ENCODE peak calls at places on chromosomes 3 and 15, in eight cellular contexts. G, M, N, Q, K, Z, U and R are unnamed samples.

GRCh38 chr3:19365471-19365870 is 217.2 kb downstream of the KCNH8 start:
- DNase-seq in G (no peak), M (no peak), N (no peak), Q (no peak), K (no peak), Z (no peak), U (no peak), R (no peak)

GRCh38 chr3:9914011-9914410 is 2.9 kb upstream of the IL17RC start:
- DNase-seq in G (no peak), M (no peak), N (peak; percentile 35), Q (no peak), K (no peak), Z (no peak), U (no peak), R (no peak)

GRCh38 chr3:151925419-151925818 is 52.0 kb downstream of the SUCNR1 start:
- DNase-seq in G (no peak), M (no peak), N (no peak), Q (no peak), K (peak; percentile 47), Z (no peak), U (no peak), R (no peak)

GRCh38 chr3:158847885-158848284 is 46.0 kb downstream of the MFSD1 start:
- DNase-seq in G (no peak), M (no peak), N (no peak), Q (no peak), K (no peak), Z (no peak), U (no peak), R (no peak)

GRCh38 chr3:81249540-81250029 is 511.9 kb downstream of the GBE1 start:
- DNase-seq in G (no peak), M (no peak), N (no peak), Q (no peak), K (peak; percentile 69), Z (peak; percentile 72), U (peak; percentile 6), R (no peak)

GRCh38 chr15:69446947-69447346 is 5.7 kb upstream of the RPLP1 start:
- DNase-seq in G (no peak), M (no peak), N (no peak), Q (no peak), K (no peak), Z (no peak), U (no peak), R (no peak)

GRCh38 chr3:121545049-121545563 is 682 bp downstream of the POLQ start:
- DNase-seq in G (no peak), M (no peak), N (no peak), Q (no peak), K (no peak), Z (peak; percentile 13), U (no peak), R (no peak)

GRCh38 chr15:44670087-44670945 is 6.9 kb upstream of the SPG11 start:
- DNase-seq in G (no peak), M (no peak), N (no peak), Q (no peak), K (no peak), Z (no peak), U (no peak), R (no peak)

GRCh38 chr3:134054881-134055280 is 25.2 kb upstream of the SLCO2A1 start:
- DNase-seq in G (no peak), M (no peak), N (no peak), Q (no peak), K (no peak), Z (no peak), U (no peak), R (no peak)

GRCh38 chr3:30548605-30549004 is 57.8 kb upstream of the TGFBR2 start:
- DNase-seq in G (no peak), M (no peak), N (no peak), Q (peak; percentile 19), K (no peak), Z (no peak), U (no peak), R (peak; percentile 26)

GRCh38 chr3:140163159-140163763 is 228.3 kb downstream of the CLSTN2 start:
- DNase-seq in G (no peak), M (no peak), N (no peak), Q (no peak), K (no peak), Z (no peak), U (no peak), R (no peak)

GRCh38 chr3:54146383-54147239 is 24.3 kb downstream of the CACNA2D3 start:
- DNase-seq in G (no peak), M (no peak), N (peak; percentile 67), Q (no peak), K (no peak), Z (no peak), U (no peak), R (no peak)

GRCh38 chr3:126439968-126440708 is 35.6 kb downstream of the ZXDC start:
- DNase-seq in G (no peak), M (no peak), N (peak; percentile 2), Q (no peak), K (no peak), Z (no peak), U (no peak), R (no peak)

GRCh38 chr3:132134611-132135010 is 99.8 kb upstream of the CPNE4 start:
- DNase-seq in G (no peak), M (no peak), N (no peak), Q (no peak), K (peak; percentile 94), Z (peak; percentile 84), U (peak; percentile 95), R (no peak)

GRCh38 chr3:37554364-37554763 is 307.3 kb upstream of the CTDSPL start:
- DNase-seq in G (no peak), M (no peak), N (no peak), Q (no peak), K (no peak), Z (no peak), U (no peak), R (no peak)

GRCh38 chr3:185979721-185980121 is 41.9 kb upstream of the TRA2B start:
- DNase-seq in G (no peak), M (no peak), N (no peak), Q (no peak), K (no peak), Z (no peak), U (no peak), R (no peak)

GRCh38 chr15:34047893-34048775 is 9.1 kb upstream of the AVEN start:
- DNase-seq in G (no peak), M (no peak), N (no peak), Q (no peak), K (peak; percentile 85), Z (no peak), U (no peak), R (no peak)

GRCh38 chr3:149020839-149021252 is 29.5 kb downstream of the GYG1 start:
- DNase-seq in G (no peak), M (no peak), N (no peak), Q (no peak), K (no peak), Z (no peak), U (peak; percentile 42), R (no peak)

GRCh38 chr3:194565597-194566190 is 67.5 kb downstream of the TMEM44 start:
- DNase-seq in G (no peak), M (no peak), N (no peak), Q (no peak), K (peak; percentile 82), Z (peak; percentile 84), U (peak; percentile 76), R (no peak)

GRCh38 chr15:70741107-70741511 is 22.2 kb downstream of the UACA start:
- DNase-seq in G (no peak), M (no peak), N (peak; percentile 65), Q (no peak), K (peak; percentile 72), Z (no peak), U (peak; percentile 90), R (no peak)

GRCh38 chr3:184299488-184300376 is 691 bp downstream of the PSMD2 start:
- DNase-seq in G (no peak), M (no peak), N (no peak), Q (no peak), K (peak; percentile 48), Z (peak; percentile 14), U (peak; percentile 73), R (no peak)

GRCh38 chr3:122868322-122868721 is 73.5 kb downstream of the SLC49A4 start:
- DNase-seq in G (no peak), M (no peak), N (no peak), Q (no peak), K (no peak), Z (no peak), U (no peak), R (no peak)

GRCh38 chr3:157282261-157283191 is 122.6 kb upstream of the CCNL1 start:
- DNase-seq in G (no peak), M (no peak), N (no peak), Q (no peak), K (peak; percentile 89), Z (peak; percentile 98), U (peak; percentile 93), R (no peak)

GRCh38 chr3:159840900-159841299 is 147.7 kb upstream of the IL12A start:
- DNase-seq in G (no peak), M (no peak), N (no peak), Q (no peak), K (no peak), Z (no peak), U (no peak), R (no peak)

GRCh38 chr3:71064288-71064975 is 519.1 kb downstream of the FOXP1 start:
- DNase-seq in G (no peak), M (peak; percentile 47), N (peak; percentile 57), Q (peak; percentile 55), K (peak; percentile 66), Z (no peak), U (peak; percentile 68), R (no peak)

GRCh38 chr3:50807266-50807665 is 132.5 kb downstream of the DOCK3 start:
- DNase-seq in G (no peak), M (no peak), N (peak; percentile 73), Q (no peak), K (no peak), Z (no peak), U (no peak), R (no peak)

GRCh38 chr3:141000027-141000663 is 51.0 kb upstream of the SPSB4 start:
- DNase-seq in G (no peak), M (peak; percentile 13), N (peak; percentile 63), Q (peak; percentile 26), K (peak; percentile 27), Z (no peak), U (peak; percentile 42), R (peak; percentile 31)

GRCh38 chr3:156433138-156433537 is 121.8 kb downstream of the SSR3 start:
- DNase-seq in G (no peak), M (no peak), N (no peak), Q (no peak), K (peak; percentile 78), Z (no peak), U (peak; percentile 28), R (no peak)

GRCh38 chr15:62436235-62436634 is 271.1 kb upstream of the C2CD4B start:
- DNase-seq in G (no peak), M (no peak), N (no peak), Q (no peak), K (no peak), Z (no peak), U (no peak), R (no peak)